ENCODE peak calls at places on chromosomes 6 and 20, in ten cellular contexts. One of them, this sample, is unnamed.

GRCh38 chr6:151325075-151326050 is 66.0 kb downstream of the ZBTB2 start:
- DNase-seq in fibroblast of lung: peak
- DNase-seq in Peyer's patch: peak
- DNase-seq in body of pancreas: peak
- DNase-seq in A549: peak
- DNase-seq in CD4-positive, alpha-beta memory T cell: no peak
- DNase-seq in CD4-positive, alpha-beta T cell: no peak
- DNase-seq in CD8-positive, alpha-beta T cell: no peak
- DNase-seq in dorsolateral prefrontal cortex: no peak
- DNase-seq in mesendoderm: peak
- DNase-seq in this sample: no peak

GRCh38 chr20:17624551-17625245 is 54.8 kb downstream of the DSTN start:
- DNase-seq in Peyer's patch: peak
- DNase-seq in body of pancreas: peak
- DNase-seq in fibroblast of lung: no peak
- DNase-seq in dorsolateral prefrontal cortex: peak
- DNase-seq in CD4-positive, alpha-beta T cell: no peak
- DNase-seq in CD8-positive, alpha-beta T cell: no peak
- DNase-seq in A549: no peak
- DNase-seq in mesendoderm: no peak
- DNase-seq in CD4-positive, alpha-beta memory T cell: no peak
- DNase-seq in this sample: no peak

GRCh38 chr20:24502184-24502583 is 32.8 kb downstream of the SYNDIG1 start:
- DNase-seq in body of pancreas: peak
- DNase-seq in A549: peak
- DNase-seq in dorsolateral prefrontal cortex: peak
- DNase-seq in fibroblast of lung: peak
- DNase-seq in Peyer's patch: no peak
- DNase-seq in mesendoderm: no peak
- DNase-seq in CD8-positive, alpha-beta T cell: no peak
- DNase-seq in CD4-positive, alpha-beta T cell: no peak
- DNase-seq in CD4-positive, alpha-beta memory T cell: no peak
- DNase-seq in this sample: no peak

GRCh38 chr6:157787080-157787479 is 36.0 kb upstream of the SNX9 start:
- DNase-seq in CD8-positive, alpha-beta T cell: no peak
- DNase-seq in fibroblast of lung: peak
- DNase-seq in mesendoderm: no peak
- DNase-seq in CD4-positive, alpha-beta T cell: no peak
- DNase-seq in Peyer's patch: peak
- DNase-seq in body of pancreas: peak
- DNase-seq in A549: no peak
- DNase-seq in CD4-positive, alpha-beta memory T cell: no peak
- DNase-seq in dorsolateral prefrontal cortex: no peak
- DNase-seq in this sample: no peak

GRCh38 chr20:23311932-23312331 is 38.7 kb upstream of the NXT1 start:
- DNase-seq in Peyer's patch: no peak
- DNase-seq in dorsolateral prefrontal cortex: no peak
- DNase-seq in CD8-positive, alpha-beta T cell: no peak
- DNase-seq in CD4-positive, alpha-beta memory T cell: no peak
- DNase-seq in fibroblast of lung: no peak
- DNase-seq in mesendoderm: no peak
- DNase-seq in body of pancreas: no peak
- DNase-seq in CD4-positive, alpha-beta T cell: no peak
- DNase-seq in A549: no peak
- DNase-seq in this sample: no peak

GRCh38 chr6:108114861-108115597 is 40.5 kb upstream of the OSTM1 start:
- DNase-seq in CD4-positive, alpha-beta T cell: no peak
- DNase-seq in dorsolateral prefrontal cortex: no peak
- DNase-seq in mesendoderm: peak
- DNase-seq in Peyer's patch: peak
- DNase-seq in CD8-positive, alpha-beta T cell: no peak
- DNase-seq in body of pancreas: peak
- DNase-seq in CD4-positive, alpha-beta memory T cell: peak
- DNase-seq in fibroblast of lung: peak
- DNase-seq in A549: no peak
- DNase-seq in this sample: no peak

GRCh38 chr6:90090866-90091265 is 196.6 kb downstream of the GJA10 start:
- DNase-seq in CD4-positive, alpha-beta T cell: no peak
- DNase-seq in CD4-positive, alpha-beta memory T cell: no peak
- DNase-seq in fibroblast of lung: no peak
- DNase-seq in A549: no peak
- DNase-seq in CD8-positive, alpha-beta T cell: no peak
- DNase-seq in dorsolateral prefrontal cortex: no peak
- DNase-seq in body of pancreas: no peak
- DNase-seq in mesendoderm: no peak
- DNase-seq in Peyer's patch: no peak
- DNase-seq in this sample: no peak

GRCh38 chr20:19889011-19889953 is 127.9 kb upstream of the NAA20 start:
- DNase-seq in dorsolateral prefrontal cortex: peak
- DNase-seq in Peyer's patch: peak
- DNase-seq in mesendoderm: no peak
- DNase-seq in CD4-positive, alpha-beta memory T cell: no peak
- DNase-seq in CD8-positive, alpha-beta T cell: no peak
- DNase-seq in CD4-positive, alpha-beta T cell: no peak
- DNase-seq in body of pancreas: peak
- DNase-seq in A549: no peak
- DNase-seq in fibroblast of lung: peak
- DNase-seq in this sample: no peak

GRCh38 chr6:15879372-15880261 is 216.8 kb upstream of the DTNBP1 start:
- DNase-seq in dorsolateral prefrontal cortex: no peak
- DNase-seq in mesendoderm: no peak
- DNase-seq in body of pancreas: peak
- DNase-seq in CD8-positive, alpha-beta T cell: peak
- DNase-seq in A549: no peak
- DNase-seq in CD4-positive, alpha-beta T cell: peak
- DNase-seq in fibroblast of lung: peak
- DNase-seq in CD4-positive, alpha-beta memory T cell: peak
- DNase-seq in Peyer's patch: peak
- DNase-seq in this sample: peak

GRCh38 chr6:36383608-36384007 is 3.9 kb downstream of the ETV7 start:
- DNase-seq in CD8-positive, alpha-beta T cell: no peak
- DNase-seq in fibroblast of lung: no peak
- DNase-seq in Peyer's patch: no peak
- DNase-seq in body of pancreas: no peak
- DNase-seq in CD4-positive, alpha-beta T cell: no peak
- DNase-seq in A549: peak
- DNase-seq in dorsolateral prefrontal cortex: no peak
- DNase-seq in CD4-positive, alpha-beta memory T cell: no peak
- DNase-seq in mesendoderm: no peak
- DNase-seq in this sample: no peak

GRCh38 chr6:166955121-166955864 is 1.1 kb downstream of the RNASET2 start:
- DNase-seq in CD4-positive, alpha-beta T cell: no peak
- DNase-seq in dorsolateral prefrontal cortex: no peak
- DNase-seq in mesendoderm: peak
- DNase-seq in CD4-positive, alpha-beta memory T cell: peak
- DNase-seq in A549: peak
- DNase-seq in CD8-positive, alpha-beta T cell: no peak
- DNase-seq in fibroblast of lung: no peak
- DNase-seq in Peyer's patch: peak
- DNase-seq in body of pancreas: peak
- DNase-seq in this sample: no peak

GRCh38 chr6:43511824-43512415 is 1.8 kb upstream of the LRRC73 start:
- DNase-seq in CD4-positive, alpha-beta memory T cell: no peak
- DNase-seq in mesendoderm: no peak
- DNase-seq in CD4-positive, alpha-beta T cell: no peak
- DNase-seq in dorsolateral prefrontal cortex: no peak
- DNase-seq in CD8-positive, alpha-beta T cell: no peak
- DNase-seq in Peyer's patch: no peak
- DNase-seq in body of pancreas: no peak
- DNase-seq in A549: no peak
- DNase-seq in fibroblast of lung: no peak
- DNase-seq in this sample: no peak

GRCh38 chr20:35849726-35850125 is 77.9 kb downstream of the PHF20 start:
- DNase-seq in mesendoderm: no peak
- DNase-seq in A549: no peak
- DNase-seq in fibroblast of lung: no peak
- DNase-seq in dorsolateral prefrontal cortex: peak
- DNase-seq in CD8-positive, alpha-beta T cell: no peak
- DNase-seq in body of pancreas: no peak
- DNase-seq in Peyer's patch: no peak
- DNase-seq in CD4-positive, alpha-beta memory T cell: no peak
- DNase-seq in CD4-positive, alpha-beta T cell: no peak
- DNase-seq in this sample: no peak

DNA sequence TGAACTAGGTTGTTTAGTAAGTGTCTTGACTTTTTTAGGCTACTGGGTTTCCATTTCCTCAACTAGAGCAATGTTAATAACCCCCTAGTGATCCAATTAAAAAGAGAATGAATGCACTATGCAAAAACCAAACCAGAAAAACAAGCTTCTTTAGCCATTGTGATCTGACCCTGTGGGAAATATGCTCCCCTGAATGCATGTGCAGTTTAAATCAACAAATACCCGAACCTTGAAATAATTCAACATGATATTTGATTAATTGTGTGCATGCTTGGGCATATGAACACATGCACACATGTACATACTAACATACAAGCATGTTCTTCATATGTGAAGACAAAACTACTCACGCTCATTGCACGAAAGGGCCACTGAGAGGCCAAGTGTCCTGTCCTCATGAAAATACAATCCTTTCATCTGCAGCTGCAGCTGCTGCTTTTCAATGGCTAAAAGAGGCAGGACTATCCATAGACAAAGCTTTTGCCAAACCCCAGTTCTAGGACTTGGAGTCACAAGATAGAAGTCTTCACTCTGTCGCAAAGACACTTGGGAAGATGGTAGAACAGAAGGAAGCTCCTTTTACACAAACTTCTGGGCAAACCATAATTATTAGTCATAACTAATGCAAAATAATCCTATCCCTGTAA is 207.1 kb upstream of the POU3F2 start:
- DNase-seq in CD4-positive, alpha-beta T cell: no peak
- DNase-seq in CD8-positive, alpha-beta T cell: no peak
- DNase-seq in dorsolateral prefrontal cortex: no peak
- DNase-seq in Peyer's patch: no peak
- DNase-seq in mesendoderm: no peak
- DNase-seq in CD4-positive, alpha-beta memory T cell: no peak
- DNase-seq in A549: no peak
- DNase-seq in fibroblast of lung: no peak
- DNase-seq in body of pancreas: no peak
- DNase-seq in this sample: no peak
- H3K27ac ChIP-seq in CD4-positive, alpha-beta T cell: no peak
- H3K27ac ChIP-seq in CD8-positive, alpha-beta T cell: no peak
- H3K27ac ChIP-seq in dorsolateral prefrontal cortex: no peak
- H3K27ac ChIP-seq in Peyer's patch: no peak
- H3K27ac ChIP-seq in mesendoderm: no peak
- H3K27ac ChIP-seq in CD4-positive, alpha-beta memory T cell: no peak
- H3K27ac ChIP-seq in A549: no peak
- H3K27ac ChIP-seq in fibroblast of lung: no peak
- H3K27ac ChIP-seq in body of pancreas: no peak
- H3K27ac ChIP-seq in this sample: no peak

GRCh38 chr6:41668968-41669367 is 30.7 kb downstream of the MDFI start:
- DNase-seq in fibroblast of lung: no peak
- DNase-seq in body of pancreas: no peak
- DNase-seq in CD4-positive, alpha-beta memory T cell: no peak
- DNase-seq in CD8-positive, alpha-beta T cell: no peak
- DNase-seq in dorsolateral prefrontal cortex: no peak
- DNase-seq in Peyer's patch: no peak
- DNase-seq in mesendoderm: no peak
- DNase-seq in CD4-positive, alpha-beta T cell: no peak
- DNase-seq in A549: no peak
- DNase-seq in this sample: no peak

GRCh38 chr6:41667195-41667594 is 28.9 kb downstream of the MDFI start:
- DNase-seq in mesendoderm: no peak
- DNase-seq in CD4-positive, alpha-beta memory T cell: no peak
- DNase-seq in Peyer's patch: no peak
- DNase-seq in dorsolateral prefrontal cortex: no peak
- DNase-seq in CD4-positive, alpha-beta T cell: no peak
- DNase-seq in CD8-positive, alpha-beta T cell: no peak
- DNase-seq in body of pancreas: no peak
- DNase-seq in A549: no peak
- DNase-seq in fibroblast of lung: no peak
- DNase-seq in this sample: no peak

GRCh38 chr6:41659935-41660334 is 21.7 kb downstream of the MDFI start:
- DNase-seq in fibroblast of lung: no peak
- DNase-seq in mesendoderm: no peak
- DNase-seq in Peyer's patch: no peak
- DNase-seq in CD4-positive, alpha-beta T cell: no peak
- DNase-seq in A549: no peak
- DNase-seq in dorsolateral prefrontal cortex: no peak
- DNase-seq in CD4-positive, alpha-beta memory T cell: no peak
- DNase-seq in CD8-positive, alpha-beta T cell: no peak
- DNase-seq in body of pancreas: no peak
- DNase-seq in this sample: no peak

GRCh38 chr6:41663558-41663957 is 25.3 kb downstream of the MDFI start:
- DNase-seq in mesendoderm: no peak
- DNase-seq in CD8-positive, alpha-beta T cell: no peak
- DNase-seq in CD4-positive, alpha-beta T cell: no peak
- DNase-seq in Peyer's patch: no peak
- DNase-seq in body of pancreas: no peak
- DNase-seq in A549: no peak
- DNase-seq in CD4-positive, alpha-beta memory T cell: no peak
- DNase-seq in dorsolateral prefrontal cortex: no peak
- DNase-seq in fibroblast of lung: no peak
- DNase-seq in this sample: no peak

GRCh38 chr6:41664271-41664670 is 26.0 kb downstream of the MDFI start:
- DNase-seq in Peyer's patch: no peak
- DNase-seq in CD8-positive, alpha-beta T cell: no peak
- DNase-seq in dorsolateral prefrontal cortex: no peak
- DNase-seq in CD4-positive, alpha-beta memory T cell: no peak
- DNase-seq in body of pancreas: no peak
- DNase-seq in CD4-positive, alpha-beta T cell: no peak
- DNase-seq in mesendoderm: no peak
- DNase-seq in fibroblast of lung: no peak
- DNase-seq in A549: no peak
- DNase-seq in this sample: no peak
- H3K27ac ChIP-seq in Peyer's patch: no peak
- H3K27ac ChIP-seq in CD8-positive, alpha-beta T cell: no peak
- H3K27ac ChIP-seq in dorsolateral prefrontal cortex: no peak
- H3K27ac ChIP-seq in CD4-positive, alpha-beta memory T cell: no peak
- H3K27ac ChIP-seq in body of pancreas: no peak
- H3K27ac ChIP-seq in CD4-positive, alpha-beta T cell: no peak
- H3K27ac ChIP-seq in mesendoderm: no peak
- H3K27ac ChIP-seq in fibroblast of lung: no peak
- H3K27ac ChIP-seq in A549: no peak
- H3K27ac ChIP-seq in this sample: no peak

GRCh38 chr6:10970731-10971130 is 73.4 kb downstream of the ELOVL2 start:
- DNase-seq in CD4-positive, alpha-beta T cell: no peak
- DNase-seq in mesendoderm: peak
- DNase-seq in CD8-positive, alpha-beta T cell: no peak
- DNase-seq in A549: no peak
- DNase-seq in Peyer's patch: no peak
- DNase-seq in dorsolateral prefrontal cortex: no peak
- DNase-seq in CD4-positive, alpha-beta memory T cell: no peak
- DNase-seq in body of pancreas: no peak
- DNase-seq in fibroblast of lung: no peak
- DNase-seq in this sample: no peak
- H3K27ac ChIP-seq in CD4-positive, alpha-beta T cell: no peak
- H3K27ac ChIP-seq in mesendoderm: no peak
- H3K27ac ChIP-seq in CD8-positive, alpha-beta T cell: no peak
- H3K27ac ChIP-seq in A549: no peak
- H3K27ac ChIP-seq in Peyer's patch: no peak
- H3K27ac ChIP-seq in dorsolateral prefrontal cortex: no peak
- H3K27ac ChIP-seq in CD4-positive, alpha-beta memory T cell: no peak
- H3K27ac ChIP-seq in body of pancreas: no peak
- H3K27ac ChIP-seq in fibroblast of lung: no peak
- H3K27ac ChIP-seq in this sample: no peak

DNA sequence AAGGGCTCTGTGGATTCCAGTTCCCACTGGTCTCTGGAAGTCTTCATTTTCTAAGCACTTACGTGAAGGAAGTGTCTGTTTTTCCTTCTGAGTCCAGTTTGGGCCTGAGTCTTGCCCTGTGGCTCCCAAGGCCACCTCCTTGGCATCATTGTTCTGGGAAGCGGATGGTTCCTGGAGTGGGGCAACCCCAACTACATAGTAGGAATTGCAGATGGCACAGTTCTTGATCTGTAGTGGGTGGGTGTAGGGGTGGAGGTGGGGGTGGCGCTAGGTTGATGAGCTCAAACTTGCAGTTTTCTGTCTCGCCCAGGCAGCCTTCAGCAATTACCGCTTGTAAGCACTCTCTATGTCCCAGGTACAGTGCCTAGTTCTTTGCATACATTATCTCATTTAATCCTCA is 7.2 kb upstream of the FERMT1 start:
- DNase-seq in CD8-positive, alpha-beta T cell: no peak
- DNase-seq in A549: no peak
- DNase-seq in Peyer's patch: no peak
- DNase-seq in dorsolateral prefrontal cortex: no peak
- DNase-seq in fibroblast of lung: no peak
- DNase-seq in CD4-positive, alpha-beta memory T cell: no peak
- DNase-seq in mesendoderm: no peak
- DNase-seq in CD4-positive, alpha-beta T cell: no peak
- DNase-seq in body of pancreas: no peak
- DNase-seq in this sample: no peak
- H3K27ac ChIP-seq in CD8-positive, alpha-beta T cell: no peak
- H3K27ac ChIP-seq in A549: no peak
- H3K27ac ChIP-seq in Peyer's patch: no peak
- H3K27ac ChIP-seq in dorsolateral prefrontal cortex: no peak
- H3K27ac ChIP-seq in fibroblast of lung: no peak
- H3K27ac ChIP-seq in CD4-positive, alpha-beta memory T cell: no peak
- H3K27ac ChIP-seq in mesendoderm: no peak
- H3K27ac ChIP-seq in CD4-positive, alpha-beta T cell: no peak
- H3K27ac ChIP-seq in body of pancreas: no peak
- H3K27ac ChIP-seq in this sample: no peak